ENCODE peak calls at places on chromosomes 1 and 21, in four cellular contexts. J is fibroblast of mammary gland, N is stomach, M is AG04450. Z is an unnamed sample.

GRCh38 chr1:193094112-193094511 is 11.1 kb downstream of the GLRX2 start:
- DNase-seq in N (no peak), M (no peak), J (no peak), Z (no peak)

GRCh38 chr1:19664453-19665043 is at the start of gene HTR6:
- DNase-seq in J (no peak), M (no peak), N (no peak), Z (no peak)

GRCh38 chr1:201108614-201109013 is 3.6 kb downstream of the CACNA1S start:
- DNase-seq in N (no peak), M (no peak), J (no peak), Z (no peak)

GRCh38 chr1:155128755-155129473 is 1.2 kb downstream of the EFNA1 start:
- DNase-seq in N (peak), M (no peak), J (no peak), Z (peak)

GRCh38 chr1:115727706-115728249 is 40.7 kb downstream of the CASQ2 start:
- DNase-seq in N (peak), M (peak), J (peak), Z (peak)

GRCh38 chr1:42953182-42954180 is 5.2 kb downstream of the SLC2A1 start:
- DNase-seq in J (no peak), N (no peak), M (no peak), Z (no peak)

GRCh38 chr1:5491207-5491904 is 500.9 kb downstream of the NPHP4 start:
- DNase-seq in N (no peak), J (no peak), M (no peak), Z (no peak)

GRCh38 chr1:213484333-213484732 is 433.3 kb downstream of the RPS6KC1 start:
- DNase-seq in M (no peak), J (no peak), N (no peak), Z (peak)

GRCh38 chr21:46065215-46065992 is 32.5 kb upstream of the COL6A2 start:
- DNase-seq in M (no peak), N (no peak), J (peak), Z (no peak)

GRCh38 chr21:42302292-42302650 is 12.9 kb downstream of the TFF3 start:
- DNase-seq in J (no peak), M (no peak), N (no peak), Z (no peak)

GRCh38 chr21:33825898-33826297 is 89.7 kb downstream of the ATP5PO start:
- DNase-seq in J (peak), N (no peak), M (peak), Z (no peak)

GRCh38 chr1:46705408-46705807 is 13.5 kb downstream of the EFCAB14 start:
- DNase-seq in M (no peak), N (peak), J (no peak), Z (no peak)

GRCh38 chr1:52592637-52593323 is 9.4 kb upstream of the GPX7 start:
- DNase-seq in M (no peak), J (no peak), N (no peak), Z (no peak)

GRCh38 chr1:69377507-69377906 is 190.2 kb upstream of the LRRC7 start:
- DNase-seq in M (no peak), N (no peak), J (no peak), Z (peak)

GRCh38 chr21:28444131-28444530 is 548.5 kb downstream of the LTN1 start:
- DNase-seq in M (no peak), J (peak), N (no peak), Z (no peak)

GRCh38 chr1:12244078-12244477 is 14.2 kb downstream of the VPS13D start:
- DNase-seq in J (peak), M (no peak), N (no peak), Z (peak)

GRCh38 chr1:17967623-17968022 is 140.0 kb upstream of the IGSF21 start:
- DNase-seq in J (no peak), M (no peak), N (no peak), Z (no peak)
- TF ChIP-seq CTCF in J (no peak), M (no peak), N (no peak), Z (no peak)

DNA sequence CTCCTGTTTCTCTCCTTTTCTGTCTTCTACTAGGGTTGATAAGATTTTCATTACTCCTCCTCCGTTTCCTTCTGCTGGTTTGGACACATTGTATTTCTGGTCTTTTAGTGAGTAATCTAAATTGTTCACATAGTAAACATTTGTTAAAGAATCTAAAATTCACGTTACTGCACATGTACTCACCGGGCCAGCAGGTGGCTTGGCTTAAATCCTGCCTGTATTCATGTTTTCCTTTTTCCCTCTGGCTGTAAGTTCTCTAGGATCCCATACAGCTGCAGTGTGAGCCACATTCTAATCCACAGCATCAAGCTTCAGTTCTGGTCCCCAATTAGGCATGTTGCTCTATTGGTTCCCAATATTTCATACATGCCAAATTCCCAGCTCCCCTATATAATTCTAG is 958.3 kb downstream of the ADGRL2 start:
- DNase-seq in M (no peak), J (no peak), N (no peak), Z (no peak)
- TF ChIP-seq CTCF in M (no peak), J (no peak), N (no peak), Z (no peak)

DNA sequence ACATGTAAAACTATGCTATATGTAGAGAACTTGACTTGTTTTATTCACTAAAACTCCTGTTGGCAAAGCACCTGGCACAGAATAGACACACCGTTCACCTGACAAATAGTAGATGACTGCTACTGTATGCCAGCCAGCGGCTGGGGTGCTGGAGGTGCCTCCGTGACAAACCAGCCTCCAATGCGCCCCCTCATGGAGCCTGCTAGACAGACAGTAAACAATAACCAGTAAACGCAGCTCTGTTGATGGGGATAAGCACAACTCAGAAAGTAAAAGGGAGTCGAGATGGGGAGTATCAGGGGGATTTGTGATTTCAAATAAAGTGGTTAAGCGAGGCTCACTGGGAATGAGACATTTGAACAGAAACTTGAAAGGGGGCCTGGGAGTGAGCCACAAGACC is 107.2 kb downstream of the PRDM2 start:
- DNase-seq in M (no peak), J (peak), N (peak), Z (peak)
- TF ChIP-seq CTCF in M (peak), J (peak), N (peak), Z (peak)

DNA sequence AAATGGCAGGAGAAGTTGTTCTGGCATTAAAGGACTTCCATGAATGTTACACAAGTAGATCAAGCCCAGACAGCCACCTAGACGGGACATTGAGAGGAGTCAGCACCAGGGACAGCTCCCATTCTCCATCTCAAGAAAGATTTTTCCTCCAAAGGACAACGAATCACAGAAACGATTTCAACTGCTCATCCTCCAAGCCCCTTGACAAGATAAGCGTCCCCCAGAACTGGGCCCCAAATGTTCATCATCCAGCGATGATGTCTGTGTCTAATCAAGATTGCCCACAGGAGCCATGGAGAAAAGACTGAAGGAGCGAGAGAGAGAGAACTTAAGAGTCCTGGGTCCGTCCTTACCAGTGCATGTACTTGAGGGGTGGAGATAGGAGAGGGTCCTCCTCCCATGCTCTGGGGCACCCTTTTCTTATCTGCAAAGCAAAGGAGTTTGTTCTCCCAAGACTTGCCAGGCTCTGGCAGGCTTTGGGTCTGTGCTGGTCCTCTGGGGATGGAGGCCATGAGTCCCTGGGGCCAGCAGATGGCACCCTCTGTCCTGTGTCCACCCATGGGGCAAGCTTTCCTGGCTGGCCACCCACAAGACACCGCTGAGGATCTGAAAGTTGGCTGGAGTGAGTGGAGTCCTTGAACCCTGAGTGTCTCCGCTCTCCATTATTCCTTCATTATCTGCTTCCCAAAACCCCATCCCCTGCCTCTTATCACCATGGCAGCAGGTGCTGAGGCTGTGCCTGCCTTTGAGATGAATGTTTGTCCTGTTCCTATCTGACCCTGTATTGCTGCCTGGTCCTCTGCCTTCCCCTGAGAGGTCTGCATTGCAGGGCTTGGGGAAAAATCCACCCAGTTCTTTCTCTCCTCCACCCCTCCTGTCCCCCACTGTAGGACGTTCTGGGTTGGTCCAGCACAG is 164.6 kb downstream of the ACTL8 start:
- DNase-seq in M (peak), J (peak), N (peak), Z (peak)
- TF ChIP-seq CTCF in M (peak), J (no peak), N (no peak), Z (peak)

DNA sequence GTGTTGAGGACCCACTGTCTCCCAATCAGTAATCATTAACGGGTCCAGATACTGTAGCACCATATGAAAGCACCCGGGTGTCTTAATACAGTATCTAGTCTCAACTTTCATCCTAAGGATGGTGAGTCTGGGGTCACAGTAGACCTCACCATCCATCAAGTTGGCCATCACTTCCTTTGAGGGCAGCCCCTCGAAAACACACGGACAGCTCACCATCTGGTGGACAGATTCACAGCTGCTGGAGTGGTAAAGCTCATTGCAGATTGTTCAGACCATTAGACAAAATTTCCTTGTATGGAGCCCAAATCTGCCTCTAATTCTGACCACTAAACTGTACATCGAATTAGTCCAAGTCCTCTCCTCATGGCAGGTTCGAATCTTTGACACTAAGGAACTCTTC is 123.1 kb downstream of the PGBD5 start:
- DNase-seq in J (peak), N (no peak), M (no peak), Z (no peak)
- TF ChIP-seq CTCF in J (no peak), N (no peak), M (no peak), Z (no peak)

DNA sequence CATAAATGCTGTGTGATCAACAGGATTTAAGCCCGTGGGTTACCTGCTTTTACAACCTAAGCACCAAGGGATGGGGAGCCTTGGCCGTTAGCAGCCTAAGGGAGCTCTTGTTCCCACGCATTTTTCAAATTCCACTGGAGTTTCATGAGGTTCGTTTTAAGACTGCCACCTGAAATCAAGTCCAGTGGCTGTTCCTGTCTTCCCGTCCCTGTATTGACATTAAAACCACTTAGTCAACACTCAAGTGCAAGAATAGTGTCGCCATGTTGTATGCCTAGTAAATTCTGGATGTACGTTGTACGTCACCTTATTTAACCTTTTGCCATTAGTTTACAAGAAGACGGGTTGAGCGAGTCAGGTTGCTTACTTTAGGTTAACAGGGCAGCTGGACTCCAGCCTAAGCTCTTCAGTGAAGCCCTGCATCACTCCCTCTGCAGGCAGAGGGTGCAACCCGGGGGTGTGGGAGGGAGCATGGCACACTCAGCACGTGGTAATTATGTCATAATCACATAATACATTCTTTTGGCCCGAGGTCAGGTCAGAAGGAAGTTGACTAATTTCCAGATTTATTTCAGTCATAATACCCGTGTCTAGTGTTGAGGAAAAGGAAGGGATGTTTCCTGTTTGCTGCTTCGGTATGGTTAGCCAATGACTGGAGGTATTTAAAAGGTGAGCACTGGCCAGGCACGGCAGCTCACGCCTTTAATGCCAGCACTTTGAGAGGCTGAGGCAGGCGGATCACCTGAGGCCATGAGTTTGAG is 42.5 kb downstream of the CNST start:
- DNase-seq in N (peak), J (peak), M (peak), Z (peak)
- TF ChIP-seq CTCF in N (no peak), J (peak), M (peak), Z (no peak)

GRCh38 chr1:28983509-28984310 is 69.3 kb downstream of the EPB41 start:
- DNase-seq in M (no peak), N (peak), J (no peak), Z (no peak)
- TF ChIP-seq CTCF in M (no peak), N (no peak), J (no peak), Z (no peak)

GRCh38 chr1:228148971-228149340 is 774 bp upstream of the GJC2 start:
- DNase-seq in J (no peak), N (no peak), M (no peak), Z (no peak)

GRCh38 chr1:228149341-228150020 is at the start of gene GJC2:
- DNase-seq in N (no peak), J (no peak), M (no peak), Z (peak)

GRCh38 chr1:228151170-228151513 is 1.4 kb downstream of the GJC2 start:
- DNase-seq in N (no peak), J (no peak), M (no peak), Z (no peak)

GRCh38 chr1:228150458-228151169 is 884 bp downstream of the GJC2 start:
- DNase-seq in J (peak), N (no peak), M (peak), Z (peak)

GRCh38 chr1:228150021-228150457 is 309 bp downstream of the GJC2 start:
- DNase-seq in N (no peak), J (no peak), M (no peak), Z (no peak)
- TF ChIP-seq CTCF in N (no peak), J (no peak), M (no peak), Z (no peak)

DNA sequence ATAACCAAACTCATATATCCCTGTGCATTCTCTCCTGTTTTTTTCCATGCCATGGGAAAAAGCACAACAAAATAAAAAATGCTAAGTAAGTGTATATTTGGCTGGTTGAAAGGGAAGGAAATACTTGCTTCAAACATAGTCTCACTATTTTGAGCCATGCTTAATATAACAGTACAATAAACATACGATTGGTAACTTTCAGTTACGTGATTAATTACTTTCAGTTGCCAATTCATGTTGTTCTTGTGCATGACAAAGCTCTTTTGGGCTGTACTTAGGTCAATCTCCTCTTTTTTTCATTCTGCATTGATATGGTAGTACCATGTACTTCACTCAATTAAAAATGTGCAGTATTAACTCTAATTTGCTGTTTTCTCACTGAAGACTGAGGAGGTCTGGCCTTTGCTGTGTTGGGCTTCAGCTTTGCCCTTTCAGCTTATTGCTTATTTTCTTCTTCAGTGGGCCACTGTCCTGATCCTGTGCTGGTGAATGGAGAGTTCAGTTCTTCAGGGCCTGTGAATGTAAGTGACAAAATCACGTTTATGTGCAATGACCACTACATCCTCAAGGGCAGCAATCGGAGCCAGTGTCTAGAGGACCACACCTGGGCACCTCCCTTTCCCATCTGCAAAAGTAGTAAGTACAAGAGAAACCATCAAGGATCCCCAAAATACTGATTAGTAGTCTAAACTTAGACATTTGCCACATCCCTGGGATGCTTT is 2.7 kb downstream of the C4BPB start:
- DNase-seq in J (no peak), M (no peak), N (no peak), Z (no peak)
- TF ChIP-seq CTCF in J (no peak), M (no peak), N (no peak), Z (no peak)

DNA sequence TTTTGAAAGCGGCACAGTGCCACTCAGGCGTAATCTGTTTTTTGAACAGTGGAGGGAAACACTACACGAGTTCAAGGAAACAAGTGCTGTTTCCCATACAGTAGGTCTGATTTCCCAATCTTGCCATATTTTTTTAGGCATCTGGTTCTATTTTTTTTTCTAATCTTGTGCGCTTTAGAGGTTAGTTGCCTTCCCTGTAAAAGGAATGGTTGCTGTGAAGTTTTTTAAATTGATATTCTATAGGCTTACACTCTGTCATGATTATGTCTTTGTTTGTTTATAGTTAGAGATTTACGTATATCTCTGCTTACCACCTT is 1.2 kb downstream of the NASP start:
- DNase-seq in J (no peak), N (no peak), M (no peak), Z (no peak)
- TF ChIP-seq CTCF in J (no peak), N (no peak), M (no peak), Z (no peak)